ENCODE peak calls at places on chromosomes 4 and X, in nine cellular contexts. One of them, this sample, is unnamed.

GRCh38 chr4:83340692-83341343 is 6.2 kb upstream of the HPSE start:
- DNase-seq in endothelial cell of umbilical vein: no peak
- DNase-seq in stomach: no peak
- DNase-seq in right lobe of liver: no peak
- DNase-seq in GM12878: no peak
- DNase-seq in ovary: no peak
- DNase-seq in A549: no peak
- DNase-seq in esophagus squamous epithelium: no peak
- DNase-seq in body of pancreas: no peak
- DNase-seq in this sample: no peak

GRCh38 chr4:76866641-76867040 is 31.3 kb downstream of the SOWAHB start:
- DNase-seq in endothelial cell of umbilical vein: no peak
- DNase-seq in stomach: no peak
- DNase-seq in right lobe of liver: no peak
- DNase-seq in GM12878: no peak
- DNase-seq in ovary: no peak
- DNase-seq in A549: no peak
- DNase-seq in esophagus squamous epithelium: no peak
- DNase-seq in body of pancreas: no peak
- DNase-seq in this sample: no peak

GRCh38 chr4:105092768-105093167 is 53.9 kb upstream of the TET2 start:
- DNase-seq in endothelial cell of umbilical vein: no peak
- DNase-seq in stomach: no peak
- DNase-seq in right lobe of liver: no peak
- DNase-seq in GM12878: no peak
- DNase-seq in ovary: no peak
- DNase-seq in A549: no peak
- DNase-seq in esophagus squamous epithelium: no peak
- DNase-seq in body of pancreas: no peak
- DNase-seq in this sample: no peak

GRCh38 chr4:185396724-185397402 is at the start of gene ANKRD37:
- DNase-seq in endothelial cell of umbilical vein: peak
- DNase-seq in stomach: peak
- DNase-seq in right lobe of liver: peak
- DNase-seq in GM12878: no peak
- DNase-seq in ovary: no peak
- DNase-seq in A549: peak
- DNase-seq in esophagus squamous epithelium: no peak
- DNase-seq in body of pancreas: peak
- DNase-seq in this sample: no peak

GRCh38 chr4:25174674-25175073 is 14.4 kb upstream of the SEPSECS start:
- DNase-seq in endothelial cell of umbilical vein: no peak
- DNase-seq in stomach: no peak
- DNase-seq in right lobe of liver: no peak
- DNase-seq in GM12878: no peak
- DNase-seq in ovary: no peak
- DNase-seq in A549: no peak
- DNase-seq in esophagus squamous epithelium: no peak
- DNase-seq in body of pancreas: no peak
- DNase-seq in this sample: no peak

GRCh38 chr4:159308571-159309340 is 205.9 kb downstream of the RAPGEF2 start:
- DNase-seq in endothelial cell of umbilical vein: peak
- DNase-seq in stomach: no peak
- DNase-seq in right lobe of liver: no peak
- DNase-seq in GM12878: no peak
- DNase-seq in ovary: no peak
- DNase-seq in A549: no peak
- DNase-seq in esophagus squamous epithelium: no peak
- DNase-seq in body of pancreas: no peak
- DNase-seq in this sample: no peak

GRCh38 chr4:61540944-61541343 is 340.8 kb downstream of the ADGRL3 start:
- DNase-seq in endothelial cell of umbilical vein: no peak
- DNase-seq in stomach: peak
- DNase-seq in right lobe of liver: no peak
- DNase-seq in GM12878: no peak
- DNase-seq in ovary: no peak
- DNase-seq in A549: peak
- DNase-seq in esophagus squamous epithelium: no peak
- DNase-seq in body of pancreas: no peak
- DNase-seq in this sample: no peak

GRCh38 chr4:89800527-89801103 is 36.3 kb downstream of the SNCA start:
- DNase-seq in endothelial cell of umbilical vein: peak
- DNase-seq in stomach: no peak
- DNase-seq in right lobe of liver: no peak
- DNase-seq in GM12878: no peak
- DNase-seq in ovary: no peak
- DNase-seq in A549: no peak
- DNase-seq in esophagus squamous epithelium: no peak
- DNase-seq in body of pancreas: no peak
- DNase-seq in this sample: no peak

GRCh38 chr4:127586922-127587571 is 45.7 kb upstream of the INTU start:
- DNase-seq in endothelial cell of umbilical vein: peak
- DNase-seq in stomach: no peak
- DNase-seq in right lobe of liver: no peak
- DNase-seq in GM12878: no peak
- DNase-seq in ovary: no peak
- DNase-seq in A549: peak
- DNase-seq in esophagus squamous epithelium: no peak
- DNase-seq in body of pancreas: peak
- DNase-seq in this sample: no peak

GRCh38 chr4:123350191-123350544 is 46.4 kb upstream of the SPRY1 start:
- DNase-seq in endothelial cell of umbilical vein: peak
- DNase-seq in stomach: peak
- DNase-seq in right lobe of liver: no peak
- DNase-seq in GM12878: no peak
- DNase-seq in ovary: no peak
- DNase-seq in A549: peak
- DNase-seq in esophagus squamous epithelium: no peak
- DNase-seq in body of pancreas: peak
- DNase-seq in this sample: no peak

GRCh38 chr4:139282375-139283075 is 2.5 kb upstream of the MGARP start:
- DNase-seq in endothelial cell of umbilical vein: peak
- DNase-seq in stomach: no peak
- DNase-seq in right lobe of liver: no peak
- DNase-seq in GM12878: no peak
- DNase-seq in ovary: no peak
- DNase-seq in A549: no peak
- DNase-seq in esophagus squamous epithelium: no peak
- DNase-seq in body of pancreas: no peak
- DNase-seq in this sample: no peak

GRCh38 chrX:9842541-9842940 is 56.3 kb downstream of the SHROOM2 start:
- DNase-seq in endothelial cell of umbilical vein: no peak
- DNase-seq in stomach: no peak
- DNase-seq in right lobe of liver: no peak
- DNase-seq in GM12878: no peak
- DNase-seq in ovary: no peak
- DNase-seq in A549: no peak
- DNase-seq in esophagus squamous epithelium: no peak
- DNase-seq in body of pancreas: no peak
- DNase-seq in this sample: no peak

GRCh38 chrX:20515841-20516461 is 249.2 kb upstream of the RPS6KA3 start:
- DNase-seq in endothelial cell of umbilical vein: peak
- DNase-seq in stomach: no peak
- DNase-seq in right lobe of liver: no peak
- DNase-seq in GM12878: peak
- DNase-seq in ovary: no peak
- DNase-seq in A549: peak
- DNase-seq in esophagus squamous epithelium: no peak
- DNase-seq in body of pancreas: peak
- DNase-seq in this sample: no peak

GRCh38 chrX:94908171-94908570 is 1234.2 kb downstream of the FAM133A start:
- DNase-seq in endothelial cell of umbilical vein: no peak
- DNase-seq in stomach: no peak
- DNase-seq in right lobe of liver: no peak
- DNase-seq in GM12878: no peak
- DNase-seq in ovary: no peak
- DNase-seq in A549: no peak
- DNase-seq in esophagus squamous epithelium: no peak
- DNase-seq in body of pancreas: no peak
- DNase-seq in this sample: no peak

GRCh38 chrX:13717697-13718483 is 16.5 kb downstream of the TRAPPC2 start:
- DNase-seq in endothelial cell of umbilical vein: no peak
- DNase-seq in stomach: no peak
- DNase-seq in right lobe of liver: no peak
- DNase-seq in GM12878: no peak
- DNase-seq in ovary: no peak
- DNase-seq in A549: no peak
- DNase-seq in esophagus squamous epithelium: no peak
- DNase-seq in body of pancreas: no peak
- DNase-seq in this sample: no peak
- H3K27ac ChIP-seq in endothelial cell of umbilical vein: no peak
- H3K27ac ChIP-seq in stomach: no peak
- H3K27ac ChIP-seq in right lobe of liver: no peak
- H3K27ac ChIP-seq in GM12878: no peak
- H3K27ac ChIP-seq in ovary: no peak
- H3K27ac ChIP-seq in A549: no peak
- H3K27ac ChIP-seq in esophagus squamous epithelium: peak
- H3K27ac ChIP-seq in body of pancreas: no peak
- H3K27ac ChIP-seq in this sample: peak

DNA sequence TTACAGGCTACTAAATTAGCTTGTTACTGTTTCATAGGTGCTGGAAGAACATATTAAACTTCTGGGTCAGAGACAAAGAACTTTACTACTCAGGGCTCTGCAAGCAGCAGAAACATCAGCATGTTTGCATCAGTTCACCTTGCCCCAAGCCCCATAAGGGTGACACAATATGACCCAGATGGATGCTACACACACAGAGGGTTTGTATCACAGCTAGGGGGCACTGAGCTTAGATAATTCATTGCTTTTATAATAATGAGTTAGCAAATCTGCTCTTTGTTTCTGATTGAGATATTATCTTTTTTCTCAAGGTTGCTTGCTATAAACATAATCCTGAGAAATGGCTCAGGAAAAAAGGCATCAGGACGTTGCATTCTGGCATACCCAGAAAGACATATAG is 4.8 kb upstream of the SYNPO2 start:
- DNase-seq in endothelial cell of umbilical vein: no peak
- DNase-seq in stomach: no peak
- DNase-seq in right lobe of liver: no peak
- DNase-seq in GM12878: no peak
- DNase-seq in ovary: no peak
- DNase-seq in A549: no peak
- DNase-seq in esophagus squamous epithelium: no peak
- DNase-seq in body of pancreas: no peak
- DNase-seq in this sample: no peak
- TF ChIP-seq CTCF in endothelial cell of umbilical vein: no peak
- TF ChIP-seq CTCF in stomach: no peak
- TF ChIP-seq CTCF in right lobe of liver: peak
- TF ChIP-seq CTCF in GM12878: peak
- TF ChIP-seq CTCF in ovary: no peak
- TF ChIP-seq CTCF in A549: no peak
- TF ChIP-seq CTCF in esophagus squamous epithelium: no peak
- TF ChIP-seq CTCF in body of pancreas: no peak
- TF ChIP-seq CTCF in this sample: no peak

GRCh38 chr4:52715914-52716313 is 35.3 kb downstream of the ERVMER34-1 start:
- DNase-seq in endothelial cell of umbilical vein: no peak
- DNase-seq in stomach: no peak
- DNase-seq in right lobe of liver: no peak
- DNase-seq in GM12878: no peak
- DNase-seq in ovary: no peak
- DNase-seq in A549: no peak
- DNase-seq in esophagus squamous epithelium: no peak
- DNase-seq in body of pancreas: no peak
- DNase-seq in this sample: no peak

GRCh38 chr4:52713456-52713937 is 37.7 kb downstream of the ERVMER34-1 start:
- DNase-seq in endothelial cell of umbilical vein: peak
- DNase-seq in stomach: no peak
- DNase-seq in right lobe of liver: no peak
- DNase-seq in GM12878: no peak
- DNase-seq in ovary: no peak
- DNase-seq in A549: no peak
- DNase-seq in esophagus squamous epithelium: no peak
- DNase-seq in body of pancreas: no peak
- DNase-seq in this sample: no peak

GRCh38 chr4:52712991-52713275 is 38.3 kb downstream of the ERVMER34-1 start:
- DNase-seq in endothelial cell of umbilical vein: peak
- DNase-seq in stomach: no peak
- DNase-seq in right lobe of liver: no peak
- DNase-seq in GM12878: no peak
- DNase-seq in ovary: no peak
- DNase-seq in A549: no peak
- DNase-seq in esophagus squamous epithelium: no peak
- DNase-seq in body of pancreas: no peak
- DNase-seq in this sample: peak

GRCh38 chr4:52715255-52715897 is 35.8 kb downstream of the ERVMER34-1 start:
- DNase-seq in endothelial cell of umbilical vein: no peak
- DNase-seq in stomach: no peak
- DNase-seq in right lobe of liver: no peak
- DNase-seq in GM12878: no peak
- DNase-seq in ovary: no peak
- DNase-seq in A549: no peak
- DNase-seq in esophagus squamous epithelium: no peak
- DNase-seq in body of pancreas: no peak
- DNase-seq in this sample: no peak

DNA sequence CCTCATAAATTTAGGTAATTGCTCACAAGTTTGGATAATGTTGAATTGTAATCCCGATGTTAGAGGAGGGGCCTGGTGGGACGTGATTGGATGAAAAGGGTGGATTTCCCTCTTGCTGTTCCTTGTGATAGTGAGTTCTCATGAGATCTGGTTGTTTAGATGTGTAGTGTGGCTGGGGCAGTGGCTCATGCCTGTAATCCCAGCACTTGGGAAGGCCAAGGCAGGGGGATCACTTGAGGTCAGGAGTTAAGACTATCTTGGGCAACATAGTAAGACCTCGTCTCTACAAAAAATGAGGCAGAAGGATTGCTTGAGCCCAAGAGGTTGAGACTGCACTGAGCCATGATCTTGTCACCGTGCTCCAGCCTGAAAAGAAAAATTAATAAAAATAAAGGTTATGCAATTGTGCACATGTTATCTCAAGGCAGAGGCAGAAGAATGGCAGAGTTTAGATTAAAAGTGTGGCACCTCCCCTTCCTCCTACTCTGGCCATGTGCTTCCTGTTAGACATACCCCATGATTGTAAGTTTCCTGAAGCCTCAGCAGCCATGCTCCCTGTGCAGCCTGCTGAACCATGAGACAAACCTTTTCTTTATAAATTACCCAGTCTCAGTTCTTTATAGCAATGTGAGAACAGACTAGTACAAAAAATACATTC is 36.5 kb downstream of the ERVMER34-1 start:
- DNase-seq in endothelial cell of umbilical vein: peak
- DNase-seq in stomach: no peak
- DNase-seq in right lobe of liver: no peak
- DNase-seq in GM12878: no peak
- DNase-seq in ovary: no peak
- DNase-seq in A549: no peak
- DNase-seq in esophagus squamous epithelium: no peak
- DNase-seq in body of pancreas: no peak
- DNase-seq in this sample: no peak
- TF ChIP-seq POLR2A in endothelial cell of umbilical vein: peak
- TF ChIP-seq POLR2A in stomach: no peak
- TF ChIP-seq POLR2A in right lobe of liver: no peak
- TF ChIP-seq POLR2A in GM12878: no peak
- TF ChIP-seq POLR2A in ovary: no peak
- TF ChIP-seq POLR2A in A549: no peak
- TF ChIP-seq POLR2A in esophagus squamous epithelium: no peak
- TF ChIP-seq POLR2A in body of pancreas: no peak
- TF ChIP-seq POLR2A in this sample: no peak

GRCh38 chr4:184330008-184330400 is 112.3 kb upstream of the ENPP6 start:
- DNase-seq in endothelial cell of umbilical vein: no peak
- DNase-seq in stomach: no peak
- DNase-seq in right lobe of liver: peak
- DNase-seq in GM12878: peak
- DNase-seq in ovary: no peak
- DNase-seq in A549: no peak
- DNase-seq in esophagus squamous epithelium: peak
- DNase-seq in body of pancreas: peak
- DNase-seq in this sample: peak
- H3K27ac ChIP-seq in endothelial cell of umbilical vein: no peak
- H3K27ac ChIP-seq in stomach: peak
- H3K27ac ChIP-seq in right lobe of liver: no peak
- H3K27ac ChIP-seq in GM12878: peak
- H3K27ac ChIP-seq in ovary: no peak
- H3K27ac ChIP-seq in A549: no peak
- H3K27ac ChIP-seq in esophagus squamous epithelium: peak
- H3K27ac ChIP-seq in body of pancreas: no peak
- H3K27ac ChIP-seq in this sample: peak

This sample was measured in tibial nerve.